ENCODE peak calls at places on chromosomes 16 and 17, in four cellular contexts. One of them, this sample, is unnamed.

GRCh38 chr16:68356249-68356918 is 45.6 kb downstream of the PRMT7 start:
- DNase-seq in AG10803: no peak
- DNase-seq in cardiac fibroblast: no peak
- DNase-seq in GM06990: peak
- DNase-seq in this sample: no peak

GRCh38 chr16:6483634-6484033 is 849.0 kb upstream of the RBFOX1 start:
- DNase-seq in AG10803: no peak
- DNase-seq in cardiac fibroblast: no peak
- DNase-seq in GM06990: no peak
- DNase-seq in this sample: no peak

GRCh38 chr17:16302856-16303255 is 50.4 kb downstream of the CENPV start:
- DNase-seq in AG10803: no peak
- DNase-seq in cardiac fibroblast: no peak
- DNase-seq in GM06990: no peak
- DNase-seq in this sample: no peak

GRCh38 chr16:27446721-27447120 is 44.7 kb downstream of the IL21R start:
- DNase-seq in AG10803: no peak
- DNase-seq in cardiac fibroblast: no peak
- DNase-seq in GM06990: no peak
- DNase-seq in this sample: no peak

GRCh38 chr16:48269011-48269410 is 21.7 kb upstream of the ABCC11 start:
- DNase-seq in AG10803: no peak
- DNase-seq in cardiac fibroblast: no peak
- DNase-seq in GM06990: no peak
- DNase-seq in this sample: no peak

GRCh38 chr17:66299721-66300120 is 2.7 kb upstream of the PRKCA start:
- DNase-seq in AG10803: no peak
- DNase-seq in cardiac fibroblast: peak
- DNase-seq in GM06990: no peak
- DNase-seq in this sample: no peak

GRCh38 chr16:87560428-87561199 is 41.7 kb upstream of the JPH3 start:
- DNase-seq in AG10803: peak
- DNase-seq in cardiac fibroblast: peak
- DNase-seq in GM06990: peak
- DNase-seq in this sample: no peak

GRCh38 chr16:58338205-58338604 is 43.4 kb upstream of the PRSS54 start:
- DNase-seq in AG10803: no peak
- DNase-seq in cardiac fibroblast: peak
- DNase-seq in GM06990: no peak
- DNase-seq in this sample: no peak

GRCh38 chr17:79189264-79189663 is 114.6 kb downstream of the ENGASE start:
- DNase-seq in AG10803: no peak
- DNase-seq in cardiac fibroblast: no peak
- DNase-seq in GM06990: no peak
- DNase-seq in this sample: no peak

GRCh38 chr17:32588982-32589381 is 102.2 kb downstream of the CDK5R1 start:
- DNase-seq in AG10803: no peak
- DNase-seq in cardiac fibroblast: no peak
- DNase-seq in GM06990: no peak
- DNase-seq in this sample: no peak

GRCh38 chr17:61635913-61636432 is 45.0 kb upstream of the NACA2 start:
- DNase-seq in AG10803: peak
- DNase-seq in cardiac fibroblast: peak
- DNase-seq in GM06990: peak
- DNase-seq in this sample: peak

GRCh38 chr16:89052824-89053724 is 40.6 kb upstream of the ACSF3 start:
- DNase-seq in AG10803: peak
- DNase-seq in cardiac fibroblast: no peak
- DNase-seq in GM06990: no peak
- DNase-seq in this sample: no peak

GRCh38 chr17:20210614-20211013 is 201.5 kb downstream of the SPECC1 start:
- DNase-seq in AG10803: no peak
- DNase-seq in cardiac fibroblast: no peak
- DNase-seq in GM06990: no peak
- DNase-seq in this sample: no peak

GRCh38 chr17:61317779-61318178 is 81.9 kb upstream of the TBX2 start:
- DNase-seq in AG10803: no peak
- DNase-seq in cardiac fibroblast: no peak
- DNase-seq in GM06990: no peak
- DNase-seq in this sample: no peak

GRCh38 chr16:22092143-22092933 is at the start of gene VWA3A:
- DNase-seq in AG10803: peak
- DNase-seq in cardiac fibroblast: peak
- DNase-seq in GM06990: no peak
- DNase-seq in this sample: peak

GRCh38 chr16:946048-946395 is 24.8 kb downstream of the LMF1 start:
- DNase-seq in AG10803: no peak
- DNase-seq in cardiac fibroblast: peak
- DNase-seq in GM06990: no peak
- DNase-seq in this sample: no peak

GRCh38 chr17:8912060-8912981 is 44.8 kb upstream of the PIK3R6 start:
- DNase-seq in AG10803: no peak
- DNase-seq in cardiac fibroblast: no peak
- DNase-seq in GM06990: no peak
- DNase-seq in this sample: no peak

GRCh38 chr17:41464682-41465081 is 2.5 kb downstream of the KRT32 start:
- DNase-seq in AG10803: peak
- DNase-seq in cardiac fibroblast: peak
- DNase-seq in GM06990: no peak
- DNase-seq in this sample: peak

GRCh38 chr17:75270218-75270965 is 639 bp downstream of the MIF4GD start:
- DNase-seq in AG10803: peak
- DNase-seq in cardiac fibroblast: peak
- DNase-seq in GM06990: peak
- DNase-seq in this sample: peak
- TF ChIP-seq CTCF in AG10803: peak
- TF ChIP-seq CTCF in cardiac fibroblast: peak
- TF ChIP-seq CTCF in GM06990: peak
- TF ChIP-seq CTCF in this sample: peak

DNA sequence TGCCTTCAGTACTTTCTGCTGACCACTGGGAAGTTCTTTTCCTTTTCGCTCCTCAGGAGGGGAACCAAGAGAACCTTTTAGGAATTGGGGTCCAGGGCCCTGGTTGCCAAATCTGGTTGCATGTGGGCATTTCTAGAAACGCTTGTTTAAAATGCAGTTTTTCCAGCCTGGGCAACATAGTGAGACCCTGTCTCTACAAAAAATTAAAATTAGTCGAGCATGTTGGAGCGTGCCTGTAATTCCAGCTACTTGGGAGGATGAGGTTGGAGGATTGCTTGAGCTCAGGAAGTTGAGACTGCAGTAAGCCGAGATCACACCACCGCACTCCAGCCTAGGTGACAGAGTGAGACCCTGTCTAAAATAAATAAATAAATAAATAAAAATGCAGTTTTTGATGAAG is 1.2 kb downstream of the PNPO start:
- DNase-seq in AG10803: no peak
- DNase-seq in cardiac fibroblast: no peak
- DNase-seq in GM06990: no peak
- DNase-seq in this sample: no peak
- H3K4me3 ChIP-seq in AG10803: peak
- H3K4me3 ChIP-seq in cardiac fibroblast: no peak
- H3K4me3 ChIP-seq in GM06990: peak
- H3K4me3 ChIP-seq in this sample: peak

GRCh38 chr17:82269882-82270500 is 3.5 kb downstream of the CSNK1D start:
- DNase-seq in AG10803: no peak
- DNase-seq in cardiac fibroblast: no peak
- DNase-seq in GM06990: no peak
- DNase-seq in this sample: no peak
- TF ChIP-seq CTCF in AG10803: no peak
- TF ChIP-seq CTCF in cardiac fibroblast: no peak
- TF ChIP-seq CTCF in GM06990: no peak
- TF ChIP-seq CTCF in this sample: no peak

GRCh38 chr17:77374170-77374936 is 233.6 kb downstream of the SEC14L1 start:
- DNase-seq in AG10803: peak
- DNase-seq in cardiac fibroblast: peak
- DNase-seq in GM06990: peak
- DNase-seq in this sample: peak

GRCh38 chr17:77376795-77377751 is 236.3 kb downstream of the SEC14L1 start:
- DNase-seq in AG10803: peak
- DNase-seq in cardiac fibroblast: peak
- DNase-seq in GM06990: no peak
- DNase-seq in this sample: peak

GRCh38 chr17:77375526-77375916 is 234.8 kb downstream of the SEC14L1 start:
- DNase-seq in AG10803: no peak
- DNase-seq in cardiac fibroblast: no peak
- DNase-seq in GM06990: no peak
- DNase-seq in this sample: no peak

GRCh38 chr17:77375108-77375507 is 234.3 kb downstream of the SEC14L1 start:
- DNase-seq in AG10803: no peak
- DNase-seq in cardiac fibroblast: no peak
- DNase-seq in GM06990: no peak
- DNase-seq in this sample: no peak

GRCh38 chr17:77375917-77376651 is 235.3 kb downstream of the SEC14L1 start:
- DNase-seq in AG10803: peak
- DNase-seq in cardiac fibroblast: peak
- DNase-seq in GM06990: no peak
- DNase-seq in this sample: peak
- H3K4me3 ChIP-seq in AG10803: peak
- H3K4me3 ChIP-seq in cardiac fibroblast: peak
- H3K4me3 ChIP-seq in GM06990: no peak
- H3K4me3 ChIP-seq in this sample: peak

GRCh38 chr17:40433551-40434384 is 9.5 kb upstream of the IGFBP4 start:
- DNase-seq in AG10803: no peak
- DNase-seq in cardiac fibroblast: peak
- DNase-seq in GM06990: no peak
- DNase-seq in this sample: no peak
- TF ChIP-seq CTCF in AG10803: peak
- TF ChIP-seq CTCF in cardiac fibroblast: peak
- TF ChIP-seq CTCF in GM06990: peak
- TF ChIP-seq CTCF in this sample: peak

GRCh38 chr16:84649511-84649861 is 1.2 kb downstream of the KLHL36 start:
- DNase-seq in AG10803: no peak
- DNase-seq in cardiac fibroblast: no peak
- DNase-seq in GM06990: no peak
- DNase-seq in this sample: no peak
- H3K4me3 ChIP-seq in AG10803: peak
- H3K4me3 ChIP-seq in cardiac fibroblast: peak
- H3K4me3 ChIP-seq in GM06990: peak
- H3K4me3 ChIP-seq in this sample: peak

GRCh38 chr16:52068447-52069074 is 478.4 kb downstream of the TOX3 start:
- DNase-seq in AG10803: peak
- DNase-seq in cardiac fibroblast: peak
- DNase-seq in GM06990: no peak
- DNase-seq in this sample: no peak
- TF ChIP-seq CTCF in AG10803: no peak
- TF ChIP-seq CTCF in cardiac fibroblast: no peak
- TF ChIP-seq CTCF in GM06990: no peak
- TF ChIP-seq CTCF in this sample: no peak

GRCh38 chr16:70298988-70299938 is at the start of gene DDX19B:
- DNase-seq in AG10803: peak
- DNase-seq in cardiac fibroblast: peak
- DNase-seq in GM06990: peak
- DNase-seq in this sample: peak

GRCh38 chr16:70295634-70296033 is 3.4 kb upstream of the DDX19B start:
- DNase-seq in AG10803: no peak
- DNase-seq in cardiac fibroblast: no peak
- DNase-seq in GM06990: no peak
- DNase-seq in this sample: no peak

GRCh38 chr16:70302745-70303144 is 3.8 kb downstream of the DDX19B start:
- DNase-seq in AG10803: no peak
- DNase-seq in cardiac fibroblast: no peak
- DNase-seq in GM06990: no peak
- DNase-seq in this sample: no peak

GRCh38 chr16:70304892-70305448 is 6.0 kb downstream of the DDX19B start:
- DNase-seq in AG10803: no peak
- DNase-seq in cardiac fibroblast: no peak
- DNase-seq in GM06990: no peak
- DNase-seq in this sample: no peak

GRCh38 chr16:70301121-70301520 is 2.1 kb downstream of the DDX19B start:
- DNase-seq in AG10803: no peak
- DNase-seq in cardiac fibroblast: no peak
- DNase-seq in GM06990: no peak
- DNase-seq in this sample: no peak
- H3K4me3 ChIP-seq in AG10803: no peak
- H3K4me3 ChIP-seq in cardiac fibroblast: no peak
- H3K4me3 ChIP-seq in GM06990: no peak
- H3K4me3 ChIP-seq in this sample: no peak

GRCh38 chr17:54968259-54968953 is at the start of the genes COX11 and STXBP4:
- DNase-seq in AG10803: peak
- DNase-seq in cardiac fibroblast: peak
- DNase-seq in GM06990: peak
- DNase-seq in this sample: peak

GRCh38 chr17:54971147-54971546 is 2.6 kb downstream of the STXBP4 start:
- DNase-seq in AG10803: no peak
- DNase-seq in cardiac fibroblast: no peak
- DNase-seq in GM06990: no peak
- DNase-seq in this sample: no peak

GRCh38 chr17:54969658-54970572 is 1.4 kb downstream of the STXBP4 start:
- DNase-seq in AG10803: no peak
- DNase-seq in cardiac fibroblast: no peak
- DNase-seq in GM06990: no peak
- DNase-seq in this sample: no peak

GRCh38 chr17:54968954-54969400 is 412 bp downstream of the STXBP4 start:
- DNase-seq in AG10803: peak
- DNase-seq in cardiac fibroblast: peak
- DNase-seq in GM06990: no peak
- DNase-seq in this sample: no peak

DNA sequence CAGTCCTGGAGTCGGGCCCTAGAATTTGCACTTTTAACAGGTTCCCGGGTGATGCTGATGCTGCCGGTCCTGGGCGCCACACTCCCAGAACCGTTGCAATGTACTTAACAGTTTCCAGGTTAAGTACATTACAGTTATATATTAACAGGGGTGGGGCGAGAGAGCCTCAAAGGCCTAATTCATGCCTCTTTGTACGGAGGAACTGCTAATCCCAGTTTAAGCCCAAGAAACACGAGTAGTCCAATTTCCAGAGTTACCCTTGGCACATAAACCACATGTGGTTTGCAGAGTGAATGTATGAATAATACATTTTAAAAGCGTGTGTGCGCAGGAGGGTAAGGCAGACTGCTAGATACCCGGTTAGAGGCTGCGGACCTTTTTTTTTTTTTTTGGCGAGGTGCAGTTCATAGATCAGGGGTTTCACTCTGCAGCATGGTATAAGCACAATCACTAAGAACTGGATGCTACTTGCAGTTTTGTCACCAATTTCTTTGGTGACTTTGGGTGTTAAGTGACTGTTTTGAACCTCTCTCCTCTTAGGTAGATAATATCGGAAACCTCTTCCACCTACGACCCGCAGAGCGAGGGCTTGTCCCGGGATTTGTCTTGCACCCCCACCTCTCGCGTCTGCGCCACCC is 714 bp downstream of the COX11 start:
- DNase-seq in AG10803: peak
- DNase-seq in cardiac fibroblast: peak
- DNase-seq in GM06990: no peak
- DNase-seq in this sample: no peak
- TF ChIP-seq CTCF in AG10803: no peak
- TF ChIP-seq CTCF in cardiac fibroblast: no peak
- TF ChIP-seq CTCF in GM06990: peak
- TF ChIP-seq CTCF in this sample: peak

GRCh38 chr17:3846739-3847670 is 959 bp upstream of the NCBP3 start:
- DNase-seq in AG10803: no peak
- DNase-seq in cardiac fibroblast: no peak
- DNase-seq in GM06990: no peak
- DNase-seq in this sample: no peak
- H3K4me3 ChIP-seq in AG10803: no peak
- H3K4me3 ChIP-seq in cardiac fibroblast: no peak
- H3K4me3 ChIP-seq in GM06990: no peak
- H3K4me3 ChIP-seq in this sample: no peak

This sample was measured in foreskin fibroblast.